ENCODE peak calls at places on chromosome 12, in five cellular contexts. N, K, X, A and L are unnamed samples.

GRCh38 chr12:116765271-116765670 is 27.2 kb downstream of the RNFT2 start:
- DNase-seq in N (no peak), K (no peak), X (no peak), A (peak), L (no peak)

GRCh38 chr12:53217049-53217929 is 10.2 kb upstream of the ITGB7 start:
- DNase-seq in N (peak), X (no peak), A (peak), K (no peak), L (no peak)

GRCh38 chr12:121124402-121125109 is 8.1 kb upstream of the P2RX7 start:
- DNase-seq in X (peak), N (peak), K (no peak), A (peak), L (no peak)

GRCh38 chr12:50066402-50066801 is 9.0 kb downstream of the ASIC1 start:
- DNase-seq in X (no peak), A (peak), N (no peak), K (no peak), L (no peak)

GRCh38 chr12:50283924-50284236 is 560 bp upstream of the LIMA1 start:
- DNase-seq in N (no peak), A (peak), X (no peak), K (peak), L (no peak)

GRCh38 chr12:2117541-2117940 is 64.8 kb downstream of the CACNA1C start:
- DNase-seq in A (no peak), K (no peak), X (no peak), N (no peak), L (no peak)

GRCh38 chr12:85322715-85323114 is 42.7 kb downstream of the ALX1 start:
- DNase-seq in X (no peak), K (peak), N (peak), A (no peak), L (no peak)

GRCh38 chr12:42759622-42760273 is 170.2 kb upstream of the PRICKLE1 start:
- DNase-seq in K (no peak), N (no peak), A (peak), X (no peak), L (no peak)

GRCh38 chr12:89968151-89968699 is 259.6 kb upstream of the ATP2B1 start:
- DNase-seq in X (no peak), A (no peak), N (no peak), K (no peak), L (no peak)

GRCh38 chr12:121748218-121748570 is 35.6 kb downstream of the TMEM120B start:
- DNase-seq in N (peak), K (no peak), X (no peak), A (no peak), L (peak)

GRCh38 chr12:49990269-49990668 is 17.5 kb downstream of the AQP6 start:
- DNase-seq in X (no peak), A (peak), N (no peak), K (no peak), L (no peak)

GRCh38 chr12:102120564-102120873 is 536 bp downstream of the PARPBP start:
- DNase-seq in N (no peak), K (no peak), A (no peak), X (no peak), L (no peak)

GRCh38 chr12:52794479-52795331 is 1.2 kb downstream of the KRT3 start:
- DNase-seq in A (peak), X (no peak), K (no peak), N (no peak), L (no peak)

GRCh38 chr12:13170892-13171490 is 25.5 kb upstream of the EMP1 start:
- DNase-seq in K (no peak), N (no peak), A (peak), X (no peak), L (no peak)

GRCh38 chr12:72699362-72699761 is 427.2 kb downstream of the TRHDE start:
- DNase-seq in K (no peak), N (no peak), A (no peak), X (no peak), L (no peak)

GRCh38 chr12:23906329-23906728 is 43.1 kb downstream of the SOX5 start:
- DNase-seq in X (no peak), A (peak), N (peak), K (no peak), L (peak)

GRCh38 chr12:16112626-16113560 is 164.6 kb downstream of the SLC15A5 start:
- DNase-seq in K (no peak), A (peak), X (no peak), N (peak), L (peak)

GRCh38 chr12:56158926-56159461 is 835 bp downstream of the MYL6 start:
- DNase-seq in N (peak), K (peak), X (peak), A (peak), L (peak)

GRCh38 chr12:92899388-92900001 is 29.6 kb downstream of the EEA1 start:
- DNase-seq in K (no peak), A (peak), N (peak), X (peak), L (no peak)

GRCh38 chr12:111692575-111693210 is 6.8 kb downstream of the ACAD10 start:
- DNase-seq in N (peak), A (peak), K (no peak), X (no peak), L (no peak)

GRCh38 chr12:80118565-80119337 is 19.4 kb downstream of the OTOGL start:
- DNase-seq in K (no peak), N (no peak), X (peak), A (no peak), L (peak)

GRCh38 chr12:27841392-27841882 is 61.4 kb upstream of the MANSC4 start:
- DNase-seq in A (no peak), X (peak), N (peak), K (no peak), L (no peak)

GRCh38 chr12:88973998-88974397 is 378.3 kb downstream of the DUSP6 start:
- DNase-seq in A (no peak), K (no peak), N (no peak), X (no peak), L (no peak)

GRCh38 chr12:89384050-89384749 is 31.9 kb upstream of the DUSP6 start:
- DNase-seq in K (no peak), A (peak), N (peak), X (peak), L (peak)

GRCh38 chr12:26369588-26369987 is 174.2 kb downstream of the SSPN start:
- DNase-seq in X (no peak), K (no peak), N (peak), A (peak), L (no peak)

GRCh38 chr12:27970391-27970980 is 2.0 kb downstream of the PTHLH start:
- DNase-seq in K (peak), X (peak), N (peak), A (peak), L (peak)

GRCh38 chr12:102096855-102097254 is 23.1 kb downstream of the NUP37 start:
- DNase-seq in N (no peak), A (no peak), K (no peak), X (no peak), L (no peak)

GRCh38 chr12:57101892-57102695 is 9.1 kb downstream of the STAT6 start:
- DNase-seq in X (no peak), A (peak), K (no peak), N (no peak), L (no peak)

GRCh38 chr12:131454418-131455217 is 256.3 kb upstream of the SFSWAP start:
- DNase-seq in K (peak), N (peak), A (peak), X (no peak), L (peak)

GRCh38 chr12:131455218-131455506 is 255.7 kb upstream of the SFSWAP start:
- DNase-seq in X (no peak), N (no peak), A (no peak), K (no peak), L (no peak)

GRCh38 chr12:131455581-131456110 is 255.2 kb upstream of the SFSWAP start:
- DNase-seq in N (no peak), K (no peak), A (no peak), X (no peak), L (no peak)

GRCh38 chr12:131449027-131449426 is 261.9 kb upstream of the SFSWAP start:
- DNase-seq in A (no peak), K (no peak), N (no peak), X (no peak), L (no peak)

GRCh38 chr12:131452444-131452860 is 258.4 kb upstream of the SFSWAP start:
- DNase-seq in X (no peak), N (peak), A (no peak), K (peak), L (peak)
- TF ChIP-seq CTCF in X (no peak), N (peak), A (no peak), K (peak), L (peak)

DNA sequence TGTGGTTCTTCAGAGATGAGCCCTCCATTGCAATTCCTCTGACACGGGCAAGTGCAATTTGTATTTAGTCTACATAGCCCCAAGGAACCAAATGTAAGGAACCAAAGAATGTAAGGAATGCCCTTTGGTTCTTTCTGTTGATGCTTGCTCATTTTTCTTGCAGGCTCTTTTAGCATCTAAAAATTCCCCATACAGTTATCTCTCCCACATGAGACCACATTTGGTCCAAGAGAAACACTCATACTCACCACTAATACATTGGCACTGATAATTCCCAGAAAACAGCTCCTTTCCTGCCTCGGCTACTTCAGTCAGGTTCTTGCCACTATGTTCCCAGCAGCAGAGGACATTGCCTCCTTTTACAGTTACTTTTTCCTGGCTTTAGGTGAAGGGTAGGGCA is 332.6 kb downstream of the AEBP2 start:
- DNase-seq in A (peak), X (peak), K (no peak), N (no peak), L (no peak)
- TF ChIP-seq CTCF in A (no peak), X (no peak), K (no peak), N (no peak), L (no peak)

GRCh38 chr12:106301611-106302321 is 767 bp upstream of the TCP11L2 start:
- DNase-seq in A (peak), X (peak), N (peak), K (peak), L (no peak)

GRCh38 chr12:106302401-106303201 is at the start of gene TCP11L2:
- DNase-seq in A (peak), N (peak), X (peak), K (peak), L (peak)

GRCh38 chr12:106304797-106305196 is 2.3 kb downstream of the TCP11L2 start:
- DNase-seq in N (no peak), X (no peak), K (no peak), A (no peak), L (no peak)

GRCh38 chr12:106304001-106304421 is 1.5 kb downstream of the TCP11L2 start:
- DNase-seq in A (peak), X (no peak), N (no peak), K (no peak), L (peak)

GRCh38 chr12:106303202-106303820 is 778 bp downstream of the TCP11L2 start:
- DNase-seq in N (peak), A (peak), X (peak), K (peak), L (peak)
- TF ChIP-seq CTCF in N (no peak), A (peak), X (no peak), K (no peak), L (no peak)

DNA sequence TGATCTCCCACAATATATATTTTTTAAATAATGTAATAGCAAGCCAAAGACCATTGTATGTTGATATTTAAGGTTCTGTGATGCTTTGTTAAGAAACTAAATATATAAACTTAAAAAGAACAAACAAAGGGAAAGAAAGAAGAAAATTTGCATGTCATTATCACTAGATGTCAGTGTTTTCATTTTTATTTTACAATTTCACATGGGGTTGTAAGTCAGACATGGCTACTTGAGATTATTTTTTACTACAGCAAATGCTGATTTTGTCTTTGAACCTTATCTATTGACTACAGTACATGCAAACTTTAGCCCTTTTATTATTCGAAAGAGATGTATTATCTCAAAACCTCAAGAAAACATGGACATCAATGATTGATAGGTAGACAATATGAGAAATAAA is 36.1 kb downstream of the SLCO1C1 start:
- DNase-seq in X (no peak), A (no peak), N (no peak), K (no peak), L (no peak)
- TF ChIP-seq CTCF in X (no peak), A (no peak), N (no peak), K (no peak), L (no peak)

GRCh38 chr12:81329088-81329487 is 251.2 kb downstream of the ACSS3 start:
- DNase-seq in K (peak), A (peak), X (peak), N (peak), L (peak)
- TF ChIP-seq CTCF in K (no peak), A (peak), X (peak), N (peak), L (peak)

GRCh38 chr12:76810690-76811434 is 46.9 kb downstream of the ZDHHC17 start:
- DNase-seq in A (no peak), K (no peak), X (no peak), N (no peak), L (peak)
- TF ChIP-seq CTCF in A (no peak), K (no peak), X (no peak), N (no peak), L (no peak)

GRCh38 chr12:110109837-110110535 is 14.2 kb upstream of the IFT81 start:
- DNase-seq in N (no peak), X (no peak), A (no peak), K (no peak), L (no peak)
- TF ChIP-seq CTCF in N (no peak), X (no peak), A (no peak), K (no peak), L (no peak)

GRCh38 chr12:96399919-96400630 is at the start of gene CDK17:
- DNase-seq in K (peak), N (peak), A (peak), X (peak), L (peak)

GRCh38 chr12:96399081-96399918 is 939 bp downstream of the CDK17 start:
- DNase-seq in A (peak), N (peak), X (peak), K (peak), L (peak)

GRCh38 chr12:96402061-96402460 is 1.8 kb upstream of the CDK17 start:
- DNase-seq in A (no peak), N (peak), X (no peak), K (no peak), L (no peak)

GRCh38 chr12:96401061-96401871 is 1.0 kb upstream of the CDK17 start:
- DNase-seq in N (peak), X (peak), K (peak), A (peak), L (no peak)

GRCh38 chr12:96400631-96401060 is 407 bp upstream of the CDK17 start:
- DNase-seq in N (no peak), K (no peak), X (peak), A (peak), L (no peak)
- TF ChIP-seq CTCF in N (no peak), K (no peak), X (no peak), A (no peak), L (no peak)